ENCODE peak calls at places on chromosomes 16 and 17, in seven cellular contexts. H is neural crest cell, T is GM10248, Q is thoracic aorta, I is ovary, W is cardiac muscle cell, D is NCI-H510A. N is an unnamed sample.

GRCh38 chr17:978110-979093 is 1.2 kb downstream of the NXN start:
- DNase-seq in H (peak; percentile 57), T (no peak), Q (no peak), I (peak; percentile 65), W (peak; percentile 32), D (no peak), N (no peak)

GRCh38 chr17:68509151-68510057 is 2.8 kb upstream of the PRKAR1A start:
- DNase-seq in H (no peak), T (no peak), Q (no peak), I (peak; percentile 59), W (no peak), D (peak; percentile 86), N (peak; percentile 55)

GRCh38 chr16:89880477-89881367 is 7.3 kb downstream of the TCF25 start:
- DNase-seq in H (no peak), T (no peak), Q (no peak), I (no peak), W (no peak), D (no peak), N (no peak)

GRCh38 chr17:3979276-3979583 is 15.0 kb upstream of the ATP2A3 start:
- DNase-seq in H (no peak), T (no peak), Q (no peak), I (no peak), W (no peak), D (no peak), N (no peak)

GRCh38 chr16:81547919-81548216 is 103.3 kb downstream of the CMIP start:
- DNase-seq in H (no peak), T (no peak), Q (no peak), I (no peak), W (no peak), D (no peak), N (no peak)

GRCh38 chr17:13698832-13699231 is 97.1 kb upstream of the HS3ST3A1 start:
- DNase-seq in H (no peak), T (no peak), Q (no peak), I (no peak), W (no peak), D (no peak), N (no peak)

GRCh38 chr17:63830278-63830677 is 2.8 kb upstream of the FTSJ3 start:
- DNase-seq in H (no peak), T (no peak), Q (no peak), I (no peak), W (no peak), D (no peak), N (no peak)

GRCh38 chr17:50687200-50688066 is 20.3 kb downstream of the ANKRD40 start:
- DNase-seq in H (no peak), T (no peak), Q (no peak), I (peak; percentile 87), W (peak; percentile 75), D (peak; percentile 83), N (no peak)

GRCh38 chr17:68182940-68183551 is 64.8 kb upstream of the AMZ2 start:
- DNase-seq in H (no peak), T (peak; percentile 60), Q (no peak), I (no peak), W (no peak), D (no peak), N (no peak)

GRCh38 chr16:62700456-62701280 is 664.4 kb upstream of the CDH8 start:
- DNase-seq in H (no peak), T (no peak), Q (no peak), I (no peak), W (no peak), D (no peak), N (no peak)

GRCh38 chr17:19346351-19347255 is 15.9 kb downstream of the B9D1 start:
- DNase-seq in H (no peak), T (no peak), Q (peak; percentile 83), I (peak; percentile 69), W (peak; percentile 85), D (no peak), N (no peak)

GRCh38 chr17:80892019-80892855 is 99.4 kb upstream of the CHMP6 start:
- DNase-seq in H (no peak), T (peak; percentile 90), Q (peak; percentile 70), I (peak; percentile 89), W (peak; percentile 97), D (peak; percentile 84), N (no peak)

GRCh38 chr17:77449908-77450741 is 309.4 kb downstream of the SEC14L1 start:
- DNase-seq in H (peak; percentile 74), T (peak; percentile 65), Q (no peak), I (peak; percentile 95), W (peak; percentile 86), D (no peak), N (no peak)

GRCh38 chr16:9447699-9448098 is 356.3 kb downstream of the HAPSTR1 start:
- DNase-seq in H (no peak), T (no peak), Q (no peak), I (no peak), W (no peak), D (no peak), N (no peak)

GRCh38 chr16:2817496-2818277 is 650 bp downstream of the PRSS21 start:
- DNase-seq in H (no peak), T (no peak), Q (no peak), I (peak; percentile 23), W (no peak), D (no peak), N (no peak)

GRCh38 chr16:69348222-69348621 is 3.4 kb downstream of the TMED6 start:
- DNase-seq in H (no peak), T (no peak), Q (no peak), I (no peak), W (no peak), D (no peak), N (no peak)

GRCh38 chr16:81709369-81709900 is 69.7 kb upstream of the PLCG2 start:
- DNase-seq in H (no peak), T (no peak), Q (no peak), I (no peak), W (no peak), D (no peak), N (no peak)

GRCh38 chr17:80859004-80859941 is 132.4 kb upstream of the CHMP6 start:
- DNase-seq in H (no peak), T (no peak), Q (peak; percentile 28), I (peak; percentile 90), W (peak; percentile 88), D (no peak), N (peak; percentile 17)

GRCh38 chr16:88314991-88315542 is 67.7 kb upstream of the ZNF469 start:
- DNase-seq in H (no peak), T (no peak), Q (no peak), I (no peak), W (no peak), D (no peak), N (no peak)

GRCh38 chr17:62626719-62627218 is 701 bp upstream of the MRC2 start:
- DNase-seq in H (peak; percentile 64), T (peak; percentile 34), Q (no peak), I (peak; percentile 88), W (peak; percentile 93), D (no peak), N (no peak)

N was measured in NCI-H2029 treated with DMSO at 0.1 percent for 48 hours.